ENCODE peak calls at places on chromosomes 5 and 9, in seven cellular contexts. K, C, Z, U, Y, A and Q are unnamed samples.

GRCh38 chr5:84364043-84364442 is 20.6 kb downstream of the EDIL3 start:
- DNase-seq in Z (no peak), K (no peak), Y (no peak), U (no peak), A (no peak), C (no peak), Q (no peak)

GRCh38 chr9:73081979-73082657 is 69.5 kb upstream of the ANXA1 start:
- DNase-seq in K (no peak), U (no peak), C (no peak), A (peak; percentile 55), Y (no peak), Z (peak; percentile 30), Q (peak; percentile 26)

GRCh38 chr5:65334077-65334476 is 147.6 kb downstream of the ADAMTS6 start:
- DNase-seq in A (no peak), C (no peak), U (peak; percentile 49), Y (no peak), K (peak; percentile 29), Z (no peak), Q (no peak)

GRCh38 chr9:6153425-6153824 is 62.2 kb upstream of the IL33 start:
- DNase-seq in U (no peak), A (no peak), Y (no peak), C (no peak), Z (no peak), K (no peak), Q (no peak)

GRCh38 chr9:14212116-14212515 is 101.8 kb downstream of the NFIB start:
- DNase-seq in A (peak; percentile 29), K (no peak), Y (no peak), C (no peak), U (no peak), Z (no peak), Q (no peak)

GRCh38 chr9:77588319-77588937 is 59.7 kb downstream of the GNA14 start:
- DNase-seq in A (peak; percentile 85), C (no peak), K (no peak), U (no peak), Y (no peak), Z (no peak), Q (no peak)

GRCh38 chr9:76987594-76988200 is 31.8 kb upstream of the FOXB2 start:
- DNase-seq in U (no peak), C (no peak), Y (no peak), Z (peak; percentile 22), A (peak; percentile 30), K (no peak), Q (peak; percentile 33)

GRCh38 chr9:36450110-36450732 is 50.2 kb upstream of the RNF38 start:
- DNase-seq in K (no peak), A (peak; percentile 64), Z (peak; percentile 61), U (no peak), C (no peak), Y (no peak), Q (peak; percentile 39)

GRCh38 chr5:113081091-113081490 is 104.5 kb downstream of the DCP2 start:
- DNase-seq in C (no peak), Y (no peak), K (no peak), Z (no peak), U (no peak), A (no peak), Q (no peak)

GRCh38 chr5:129019401-129019908 is 54.2 kb downstream of the SLC27A6 start:
- DNase-seq in A (peak; percentile 7), Y (no peak), K (no peak), U (no peak), Z (no peak), C (no peak), Q (no peak)

GRCh38 chr5:16492398-16493175 is 27.0 kb upstream of the ZNF622 start:
- DNase-seq in Z (no peak), C (no peak), A (peak; percentile 82), U (peak; percentile 49), Y (no peak), K (peak; percentile 44), Q (no peak)

GRCh38 chr5:142982821-142983200 is 212.6 kb downstream of the ARHGAP26 start:
- DNase-seq in C (no peak), Y (no peak), U (no peak), A (no peak), Z (peak; percentile 62), K (no peak), Q (no peak)

GRCh38 chr5:150587830-150588494 is 52.5 kb upstream of the SYNPO start:
- DNase-seq in Y (no peak), U (no peak), A (no peak), C (no peak), Z (no peak), K (no peak), Q (no peak)

GRCh38 chr5:11912-12311 is 80.1 kb upstream of the PLEKHG4B start:
- DNase-seq in C (no peak), Z (no peak), A (peak; percentile 27), Y (no peak), K (no peak), U (no peak), Q (no peak)

GRCh38 chr9:105355810-105356209 is 92.0 kb upstream of the FSD1L start:
- DNase-seq in U (no peak), C (no peak), Z (peak; percentile 22), K (no peak), A (peak; percentile 59), Y (no peak), Q (no peak)

GRCh38 chr5:161541-162110 is 29.7 kb upstream of the LRRC14B start:
- DNase-seq in Y (no peak), U (no peak), K (no peak), A (no peak), Z (no peak), C (no peak), Q (no peak)

GRCh38 chr5:141521244-141521781 is 32.4 kb downstream of the PCDHGC5 start:
- DNase-seq in C (peak; percentile 28), A (peak; percentile 99), K (no peak), Z (no peak), U (no peak), Y (no peak), Q (peak; percentile 63)

GRCh38 chr5:29085142-29085541 is 2046.8 kb upstream of the CDH9 start:
- DNase-seq in Z (no peak), K (no peak), A (no peak), Y (no peak), C (no peak), U (no peak), Q (no peak)

GRCh38 chr5:75885849-75886596 is 168.8 kb upstream of the POC5 start:
- DNase-seq in Y (no peak), C (no peak), Z (no peak), A (no peak), K (no peak), U (no peak), Q (no peak)

GRCh38 chr9:124011460-124012301 is at the start of gene LHX2:
- DNase-seq in U (no peak), C (no peak), K (peak; percentile 37), Z (no peak), A (peak; percentile 63), Y (no peak), Q (peak; percentile 46)

GRCh38 chr9:134678206-134678605 is 36.6 kb downstream of the COL5A1 start:
- DNase-seq in K (no peak), A (no peak), Z (no peak), U (no peak), Y (peak; percentile 28), C (no peak), Q (no peak)

GRCh38 chr9:130298663-130299279 is 33.2 kb downstream of the HMCN2 start:
- DNase-seq in U (no peak), C (no peak), K (no peak), Y (peak; percentile 27), A (peak; percentile 16), Z (peak; percentile 6), Q (no peak)

GRCh38 chr5:150441813-150442698 is 7.5 kb downstream of the RPS14 start:
- DNase-seq in Z (no peak), A (no peak), K (no peak), U (no peak), C (no peak), Y (no peak), Q (no peak)

GRCh38 chr9:130894546-130894945 is 2.1 kb downstream of the QRFP start:
- DNase-seq in A (no peak), U (no peak), C (no peak), Y (no peak), Z (no peak), K (no peak), Q (no peak)

GRCh38 chr5:112800901-112801300 is 60.2 kb upstream of the SRP19 start:
- DNase-seq in A (no peak), Z (no peak), U (no peak), Y (no peak), C (no peak), K (no peak), Q (no peak)

GRCh38 chr5:172107606-172108005 is 80.4 kb downstream of the STK10 start:
- DNase-seq in K (no peak), Z (no peak), U (no peak), C (no peak), A (peak; percentile 68), Y (peak; percentile 28), Q (peak; percentile 44)

GRCh38 chr5:138898742-138899141 is 23.6 kb upstream of the LRRTM2 start:
- DNase-seq in A (no peak), C (no peak), Y (no peak), Z (no peak), K (no peak), U (no peak), Q (no peak)
- H3K4me1 ChIP-seq in A (peaks cover 8% of the 10 kb centered on the region), C (no peaks in the 10 kb centered on the region), Y (peaks cover 24% of the 10 kb centered on the region), Z (no peaks in the 10 kb centered on the region), K (peaks cover 6% of the 10 kb centered on the region), U (peaks cover 22% of the 10 kb centered on the region), Q (peaks cover 7% of the 10 kb centered on the region)

GRCh38 chr9:129284607-129285291 is 106.7 kb upstream of the IER5L start:
- DNase-seq in K (no peak), A (no peak), Z (peak; percentile 66), C (peak; percentile 8), Y (peak; percentile 29), U (no peak), Q (no peak)
- H3K36me3 ChIP-seq in K (no peaks in the 10 kb centered on the region), A (no peaks in the 10 kb centered on the region), Z (no peaks in the 10 kb centered on the region), C (no peaks in the 10 kb centered on the region), Y (no peaks in the 10 kb centered on the region), U (no peaks in the 10 kb centered on the region), Q (no peaks in the 10 kb centered on the region)

DNA sequence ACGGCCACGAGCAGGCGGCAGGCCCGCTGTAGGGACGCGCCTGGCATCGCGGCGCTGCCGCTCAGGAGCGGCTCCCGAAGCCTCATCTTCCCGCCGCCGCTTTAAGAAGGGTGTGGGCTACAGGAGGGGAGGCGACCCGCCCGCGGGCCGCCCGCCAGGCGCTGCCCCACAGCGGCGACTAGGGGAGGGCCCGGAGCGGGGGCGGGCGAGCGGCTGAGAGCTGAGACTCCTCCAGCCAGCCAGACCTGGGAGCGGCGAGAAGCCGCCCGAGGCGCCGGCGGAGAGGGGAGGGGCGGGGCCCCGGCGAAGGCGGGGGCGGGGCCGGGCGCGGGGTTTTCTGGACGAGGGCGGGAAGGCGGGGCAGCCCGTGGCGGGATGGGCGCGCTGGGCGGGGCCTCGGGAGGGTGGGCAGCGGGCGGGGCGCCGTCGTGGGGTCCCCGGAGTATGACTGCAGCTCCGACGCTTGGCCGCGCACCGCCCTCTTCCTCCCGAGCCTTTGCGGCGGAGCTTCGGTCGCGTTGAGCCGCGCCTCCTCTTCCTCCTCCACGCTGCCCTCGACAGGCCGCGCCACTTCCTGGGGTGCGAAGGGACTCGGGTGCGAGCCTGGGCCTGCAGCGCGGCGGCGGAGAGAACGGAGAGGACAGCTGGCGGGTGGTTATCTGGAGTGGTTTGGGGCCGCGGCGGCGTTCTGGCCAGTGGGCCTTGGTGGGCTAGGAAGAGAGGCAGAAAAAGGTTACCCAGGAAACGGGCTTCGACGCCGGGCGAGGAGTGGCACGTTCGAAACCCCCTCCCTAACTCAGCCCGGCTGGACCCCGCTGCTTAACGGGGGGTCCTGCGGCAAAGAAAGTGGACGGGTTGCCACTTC is at the start of gene B4GALT1:
- DNase-seq in C (peak; percentile 92), Z (peak; percentile 95), K (peak; percentile 97), U (peak; percentile 96), Y (peak; percentile 97), A (peak; percentile 87), Q (peak; percentile 96)
- H3K27ac ChIP-seq in C (peak within 1 kb of the TSS; percentile 97), Z (peak within 1 kb of the TSS; percentile 68), K (peak within 1 kb of the TSS; percentile 98), U (peak within 1 kb of the TSS; percentile 100), Y (peak within 1 kb of the TSS; percentile 97), A (no peak within 1 kb of the TSS), Q (peak within 1 kb of the TSS; percentile 99)

GRCh38 chr9:113620377-113621161 is 157.0 kb downstream of the RGS3 start:
- DNase-seq in U (peak; percentile 70), K (peak; percentile 87), C (peak; percentile 44), Y (no peak), A (peak; percentile 94), Z (no peak), Q (peak; percentile 89)
- H3K4me1 ChIP-seq in U (peaks cover 27% of the 10 kb centered on the region), K (peaks cover 36% of the 10 kb centered on the region), C (no peaks in the 10 kb centered on the region), Y (peaks cover 23% of the 10 kb centered on the region), A (peaks cover 44% of the 10 kb centered on the region), Z (peaks cover 10% of the 10 kb centered on the region), Q (peaks cover 28% of the 10 kb centered on the region)